ENCODE peak calls at places on chromosomes 16 and 17, in ten cellular contexts. One of them, this sample, is unnamed.

GRCh38 chr16:23072084-23072599 is 77.1 kb downstream of the USP31 start:
- DNase-seq in psoas muscle: peak
- DNase-seq in thoracic aorta: peak
- DNase-seq in lower lobe of right lung: peak
- DNase-seq in stomach: peak
- DNase-seq in adrenal gland: peak
- DNase-seq in A673: no peak
- DNase-seq in neural progenitor cell: no peak
- DNase-seq in SJSA1: no peak
- DNase-seq in right cardiac atrium: peak
- DNase-seq in this sample: peak

GRCh38 chr17:30130121-30130520 is 13.5 kb downstream of the NSRP1 start:
- DNase-seq in psoas muscle: no peak
- DNase-seq in thoracic aorta: no peak
- DNase-seq in lower lobe of right lung: no peak
- DNase-seq in stomach: no peak
- DNase-seq in adrenal gland: no peak
- DNase-seq in A673: no peak
- DNase-seq in neural progenitor cell: no peak
- DNase-seq in SJSA1: no peak
- DNase-seq in right cardiac atrium: no peak
- DNase-seq in this sample: no peak

GRCh38 chr17:48014603-48015037 is 23.0 kb downstream of the COPZ2 start:
- DNase-seq in psoas muscle: no peak
- DNase-seq in thoracic aorta: no peak
- DNase-seq in lower lobe of right lung: no peak
- DNase-seq in stomach: no peak
- DNase-seq in adrenal gland: no peak
- DNase-seq in A673: peak
- DNase-seq in neural progenitor cell: no peak
- DNase-seq in SJSA1: no peak
- DNase-seq in right cardiac atrium: no peak
- DNase-seq in this sample: no peak

GRCh38 chr17:50837980-50838954 is 2.9 kb downstream of the WFIKKN2 start:
- DNase-seq in psoas muscle: no peak
- DNase-seq in thoracic aorta: no peak
- DNase-seq in lower lobe of right lung: no peak
- DNase-seq in stomach: no peak
- DNase-seq in adrenal gland: no peak
- DNase-seq in A673: no peak
- DNase-seq in neural progenitor cell: no peak
- DNase-seq in SJSA1: no peak
- DNase-seq in right cardiac atrium: no peak
- DNase-seq in this sample: peak

GRCh38 chr16:26394409-26394808 is 672.3 kb upstream of the C16orf82 start:
- DNase-seq in psoas muscle: no peak
- DNase-seq in thoracic aorta: no peak
- DNase-seq in lower lobe of right lung: no peak
- DNase-seq in stomach: no peak
- DNase-seq in adrenal gland: no peak
- DNase-seq in A673: no peak
- DNase-seq in neural progenitor cell: no peak
- DNase-seq in SJSA1: no peak
- DNase-seq in right cardiac atrium: no peak
- DNase-seq in this sample: no peak

GRCh38 chr17:58991718-58992331 is 114.9 kb downstream of the TRIM37 start:
- DNase-seq in psoas muscle: no peak
- DNase-seq in thoracic aorta: no peak
- DNase-seq in lower lobe of right lung: no peak
- DNase-seq in stomach: peak
- DNase-seq in adrenal gland: no peak
- DNase-seq in A673: no peak
- DNase-seq in neural progenitor cell: no peak
- DNase-seq in SJSA1: peak
- DNase-seq in right cardiac atrium: no peak
- DNase-seq in this sample: no peak

GRCh38 chr17:57900991-57901743 is 51.3 kb upstream of the MRPS23 start:
- DNase-seq in psoas muscle: peak
- DNase-seq in thoracic aorta: no peak
- DNase-seq in lower lobe of right lung: peak
- DNase-seq in stomach: peak
- DNase-seq in adrenal gland: no peak
- DNase-seq in A673: no peak
- DNase-seq in neural progenitor cell: no peak
- DNase-seq in SJSA1: no peak
- DNase-seq in right cardiac atrium: no peak
- DNase-seq in this sample: no peak

GRCh38 chr17:65749479-65749878 is 188.0 kb upstream of the AXIN2 start:
- DNase-seq in psoas muscle: no peak
- DNase-seq in thoracic aorta: no peak
- DNase-seq in lower lobe of right lung: no peak
- DNase-seq in stomach: no peak
- DNase-seq in adrenal gland: peak
- DNase-seq in A673: no peak
- DNase-seq in neural progenitor cell: no peak
- DNase-seq in SJSA1: no peak
- DNase-seq in right cardiac atrium: no peak
- DNase-seq in this sample: no peak

GRCh38 chr17:34706029-34706428 is 126.6 kb downstream of the TMEM132E start:
- DNase-seq in psoas muscle: no peak
- DNase-seq in thoracic aorta: no peak
- DNase-seq in lower lobe of right lung: no peak
- DNase-seq in stomach: no peak
- DNase-seq in adrenal gland: peak
- DNase-seq in A673: peak
- DNase-seq in neural progenitor cell: peak
- DNase-seq in SJSA1: no peak
- DNase-seq in right cardiac atrium: no peak
- DNase-seq in this sample: no peak

GRCh38 chr17:42674755-42675347 is 1.9 kb downstream of the PLEKHH3 start:
- DNase-seq in psoas muscle: peak
- DNase-seq in thoracic aorta: no peak
- DNase-seq in lower lobe of right lung: no peak
- DNase-seq in stomach: peak
- DNase-seq in adrenal gland: no peak
- DNase-seq in A673: no peak
- DNase-seq in neural progenitor cell: peak
- DNase-seq in SJSA1: no peak
- DNase-seq in right cardiac atrium: peak
- DNase-seq in this sample: no peak

GRCh38 chr16:86899757-86900156 is 321.4 kb downstream of the FOXL1 start:
- DNase-seq in psoas muscle: no peak
- DNase-seq in thoracic aorta: no peak
- DNase-seq in lower lobe of right lung: no peak
- DNase-seq in stomach: no peak
- DNase-seq in adrenal gland: no peak
- DNase-seq in A673: no peak
- DNase-seq in neural progenitor cell: no peak
- DNase-seq in SJSA1: peak
- DNase-seq in right cardiac atrium: no peak
- DNase-seq in this sample: no peak

GRCh38 chr16:87058728-87059250 is 258.4 kb downstream of the C16orf95 start:
- DNase-seq in psoas muscle: no peak
- DNase-seq in thoracic aorta: no peak
- DNase-seq in lower lobe of right lung: no peak
- DNase-seq in stomach: no peak
- DNase-seq in adrenal gland: no peak
- DNase-seq in A673: no peak
- DNase-seq in neural progenitor cell: no peak
- DNase-seq in SJSA1: no peak
- DNase-seq in right cardiac atrium: peak
- DNase-seq in this sample: no peak

GRCh38 chr17:15447928-15448579 is 19.4 kb downstream of the CDRT4 start:
- DNase-seq in psoas muscle: no peak
- DNase-seq in thoracic aorta: no peak
- DNase-seq in lower lobe of right lung: no peak
- DNase-seq in stomach: no peak
- DNase-seq in adrenal gland: peak
- DNase-seq in A673: no peak
- DNase-seq in neural progenitor cell: no peak
- DNase-seq in SJSA1: no peak
- DNase-seq in right cardiac atrium: no peak
- DNase-seq in this sample: no peak

GRCh38 chr16:64445245-64445644 is 676.6 kb downstream of the CDH11 start:
- DNase-seq in psoas muscle: no peak
- DNase-seq in thoracic aorta: no peak
- DNase-seq in lower lobe of right lung: no peak
- DNase-seq in stomach: no peak
- DNase-seq in adrenal gland: no peak
- DNase-seq in A673: no peak
- DNase-seq in neural progenitor cell: peak
- DNase-seq in SJSA1: no peak
- DNase-seq in right cardiac atrium: no peak
- DNase-seq in this sample: no peak
- H3K27ac ChIP-seq in psoas muscle: no peak
- H3K27ac ChIP-seq in thoracic aorta: no peak
- H3K27ac ChIP-seq in lower lobe of right lung: no peak
- H3K27ac ChIP-seq in stomach: no peak
- H3K27ac ChIP-seq in adrenal gland: no peak
- H3K27ac ChIP-seq in A673: no peak
- H3K27ac ChIP-seq in neural progenitor cell: no peak
- H3K27ac ChIP-seq in SJSA1: no peak
- H3K27ac ChIP-seq in right cardiac atrium: no peak
- H3K27ac ChIP-seq in this sample: no peak

GRCh38 chr17:62825182-62825581 is 17.1 kb upstream of the MARCHF10 start:
- DNase-seq in psoas muscle: no peak
- DNase-seq in thoracic aorta: no peak
- DNase-seq in lower lobe of right lung: no peak
- DNase-seq in stomach: no peak
- DNase-seq in adrenal gland: no peak
- DNase-seq in A673: no peak
- DNase-seq in neural progenitor cell: no peak
- DNase-seq in SJSA1: no peak
- DNase-seq in right cardiac atrium: no peak
- DNase-seq in this sample: no peak

GRCh38 chr17:62826956-62827355 is 18.8 kb upstream of the MARCHF10 start:
- DNase-seq in psoas muscle: no peak
- DNase-seq in thoracic aorta: no peak
- DNase-seq in lower lobe of right lung: no peak
- DNase-seq in stomach: no peak
- DNase-seq in adrenal gland: no peak
- DNase-seq in A673: no peak
- DNase-seq in neural progenitor cell: no peak
- DNase-seq in SJSA1: no peak
- DNase-seq in right cardiac atrium: no peak
- DNase-seq in this sample: no peak

GRCh38 chr17:62823111-62823895 is 15.2 kb upstream of the MARCHF10 start:
- DNase-seq in psoas muscle: no peak
- DNase-seq in thoracic aorta: no peak
- DNase-seq in lower lobe of right lung: no peak
- DNase-seq in stomach: no peak
- DNase-seq in adrenal gland: peak
- DNase-seq in A673: no peak
- DNase-seq in neural progenitor cell: no peak
- DNase-seq in SJSA1: no peak
- DNase-seq in right cardiac atrium: no peak
- DNase-seq in this sample: no peak

GRCh38 chr17:62822080-62822904 is 14.2 kb upstream of the MARCHF10 start:
- DNase-seq in psoas muscle: no peak
- DNase-seq in thoracic aorta: no peak
- DNase-seq in lower lobe of right lung: no peak
- DNase-seq in stomach: peak
- DNase-seq in adrenal gland: no peak
- DNase-seq in A673: no peak
- DNase-seq in neural progenitor cell: no peak
- DNase-seq in SJSA1: no peak
- DNase-seq in right cardiac atrium: peak
- DNase-seq in this sample: no peak

GRCh38 chr17:62824290-62825135 is 16.4 kb upstream of the MARCHF10 start:
- DNase-seq in psoas muscle: no peak
- DNase-seq in thoracic aorta: no peak
- DNase-seq in lower lobe of right lung: no peak
- DNase-seq in stomach: no peak
- DNase-seq in adrenal gland: no peak
- DNase-seq in A673: no peak
- DNase-seq in neural progenitor cell: peak
- DNase-seq in SJSA1: peak
- DNase-seq in right cardiac atrium: no peak
- DNase-seq in this sample: no peak
- H3K27ac ChIP-seq in psoas muscle: no peak
- H3K27ac ChIP-seq in thoracic aorta: no peak
- H3K27ac ChIP-seq in lower lobe of right lung: no peak
- H3K27ac ChIP-seq in stomach: no peak
- H3K27ac ChIP-seq in adrenal gland: no peak
- H3K27ac ChIP-seq in A673: no peak
- H3K27ac ChIP-seq in neural progenitor cell: peak
- H3K27ac ChIP-seq in SJSA1: peak
- H3K27ac ChIP-seq in right cardiac atrium: no peak
- H3K27ac ChIP-seq in this sample: no peak

GRCh38 chr16:999677-1000076 is 18.1 kb downstream of the SOX8 start:
- DNase-seq in psoas muscle: no peak
- DNase-seq in thoracic aorta: no peak
- DNase-seq in lower lobe of right lung: no peak
- DNase-seq in stomach: no peak
- DNase-seq in adrenal gland: no peak
- DNase-seq in A673: no peak
- DNase-seq in neural progenitor cell: no peak
- DNase-seq in SJSA1: no peak
- DNase-seq in right cardiac atrium: no peak
- DNase-seq in this sample: no peak

GRCh38 chr16:997440-998051 is 16.0 kb downstream of the SOX8 start:
- DNase-seq in psoas muscle: peak
- DNase-seq in thoracic aorta: no peak
- DNase-seq in lower lobe of right lung: no peak
- DNase-seq in stomach: peak
- DNase-seq in adrenal gland: peak
- DNase-seq in A673: peak
- DNase-seq in neural progenitor cell: peak
- DNase-seq in SJSA1: peak
- DNase-seq in right cardiac atrium: peak
- DNase-seq in this sample: no peak

GRCh38 chr16:996672-997071 is 15.1 kb downstream of the SOX8 start:
- DNase-seq in psoas muscle: no peak
- DNase-seq in thoracic aorta: no peak
- DNase-seq in lower lobe of right lung: no peak
- DNase-seq in stomach: no peak
- DNase-seq in adrenal gland: no peak
- DNase-seq in A673: no peak
- DNase-seq in neural progenitor cell: no peak
- DNase-seq in SJSA1: no peak
- DNase-seq in right cardiac atrium: no peak
- DNase-seq in this sample: no peak

GRCh38 chr16:998615-999014 is 17.0 kb downstream of the SOX8 start:
- DNase-seq in psoas muscle: no peak
- DNase-seq in thoracic aorta: no peak
- DNase-seq in lower lobe of right lung: no peak
- DNase-seq in stomach: no peak
- DNase-seq in adrenal gland: no peak
- DNase-seq in A673: no peak
- DNase-seq in neural progenitor cell: no peak
- DNase-seq in SJSA1: no peak
- DNase-seq in right cardiac atrium: no peak
- DNase-seq in this sample: no peak

GRCh38 chr16:998211-998610 is 16.6 kb downstream of the SOX8 start:
- DNase-seq in psoas muscle: no peak
- DNase-seq in thoracic aorta: no peak
- DNase-seq in lower lobe of right lung: no peak
- DNase-seq in stomach: no peak
- DNase-seq in adrenal gland: no peak
- DNase-seq in A673: no peak
- DNase-seq in neural progenitor cell: no peak
- DNase-seq in SJSA1: no peak
- DNase-seq in right cardiac atrium: no peak
- DNase-seq in this sample: no peak
- H3K27ac ChIP-seq in psoas muscle: no peak
- H3K27ac ChIP-seq in thoracic aorta: no peak
- H3K27ac ChIP-seq in lower lobe of right lung: peak
- H3K27ac ChIP-seq in stomach: peak
- H3K27ac ChIP-seq in adrenal gland: no peak
- H3K27ac ChIP-seq in A673: no peak
- H3K27ac ChIP-seq in neural progenitor cell: no peak
- H3K27ac ChIP-seq in SJSA1: no peak
- H3K27ac ChIP-seq in right cardiac atrium: no peak
- H3K27ac ChIP-seq in this sample: no peak

GRCh38 chr16:83907111-83907510 is 8.2 kb downstream of the MLYCD start:
- DNase-seq in psoas muscle: no peak
- DNase-seq in thoracic aorta: no peak
- DNase-seq in lower lobe of right lung: no peak
- DNase-seq in stomach: no peak
- DNase-seq in adrenal gland: no peak
- DNase-seq in A673: no peak
- DNase-seq in neural progenitor cell: no peak
- DNase-seq in SJSA1: no peak
- DNase-seq in right cardiac atrium: no peak
- DNase-seq in this sample: no peak
- H3K27ac ChIP-seq in psoas muscle: peak
- H3K27ac ChIP-seq in thoracic aorta: no peak
- H3K27ac ChIP-seq in lower lobe of right lung: no peak
- H3K27ac ChIP-seq in stomach: no peak
- H3K27ac ChIP-seq in adrenal gland: no peak
- H3K27ac ChIP-seq in A673: no peak
- H3K27ac ChIP-seq in neural progenitor cell: no peak
- H3K27ac ChIP-seq in SJSA1: no peak
- H3K27ac ChIP-seq in right cardiac atrium: no peak
- H3K27ac ChIP-seq in this sample: no peak

This sample was measured in substantia nigra.